ENCODE peak calls at places on chromosomes 4 and X, in ten cellular contexts. I is H9; C is ACHN; Z is NCI-H2171 treated with DMSO at 0.1 percent for 48 hours; K is activated CD4-positive, alpha-beta T cell treated with anti-CD3 and anti-CD28 coated beads, Interleukin-2, amount 50 U/mL, for 1 hour; N is T-helper 22 cell; J is GF-D8; S is stimulated activated CD4-positive, alpha-beta T cell treated with anti-CD3 and anti-CD28 coated beads, Interleukin-15, amount 100 ng/mL, for 48 hours; U is stomach; G is EH. Q is an unnamed sample.

GRCh38 chrX:123201720-123202119 is 17.6 kb downstream of the GRIA3 start:
- DNase-seq in J (no peak), U (no peak), S (no peak), N (no peak), K (no peak), G (peak), I (no peak), C (no peak), Z (no peak), Q (no peak)

GRCh38 chrX:132463411-132463810 is 25.4 kb downstream of the MBNL3 start:
- DNase-seq in N (no peak), G (peak), I (no peak), Z (no peak), U (no peak), C (no peak), S (peak), K (no peak), J (no peak), Q (no peak)

GRCh38 chr4:169720529-169720928 is 37.2 kb downstream of the HPF1 start:
- DNase-seq in I (no peak), J (no peak), C (no peak), U (no peak), S (no peak), K (no peak), Z (no peak), N (no peak), G (no peak), Q (no peak)

GRCh38 chr4:186021461-186022167 is 47.3 kb upstream of the TLR3 start:
- DNase-seq in I (peak), S (no peak), G (peak), C (peak), K (no peak), U (no peak), Z (peak), J (no peak), N (no peak), Q (no peak)

GRCh38 chr4:13710486-13710885 is 83.0 kb upstream of the BOD1L1 start:
- DNase-seq in S (no peak), Z (no peak), K (no peak), N (no peak), U (no peak), J (no peak), C (no peak), I (no peak), G (no peak), Q (no peak)

GRCh38 chr4:93084599-93085305 is 743.8 kb upstream of the ATOH1 start:
- DNase-seq in I (peak), G (no peak), N (no peak), K (no peak), U (no peak), C (no peak), S (no peak), J (no peak), Z (peak), Q (no peak)

GRCh38 chr4:8304827-8305695 is 35.5 kb downstream of the HTRA3 start:
- DNase-seq in S (no peak), G (no peak), N (no peak), I (no peak), J (no peak), Z (no peak), C (no peak), U (no peak), K (no peak), Q (no peak)

GRCh38 chr4:15656038-15656470 is 897 bp upstream of the FBXL5 start:
- DNase-seq in J (no peak), C (no peak), N (no peak), K (no peak), G (no peak), I (peak), Z (no peak), U (no peak), S (no peak), Q (no peak)

GRCh38 chrX:115957862-115958490 is 212.6 kb upstream of the AGTR2 start:
- DNase-seq in J (no peak), N (no peak), K (no peak), Z (peak), U (no peak), G (no peak), I (peak), S (no peak), C (no peak), Q (no peak)

GRCh38 chr4:159111417-159111816 is 8.5 kb downstream of the RAPGEF2 start:
- DNase-seq in Z (no peak), K (no peak), J (no peak), S (no peak), N (no peak), G (no peak), U (no peak), I (no peak), C (no peak), Q (no peak)

GRCh38 chr4:163331629-163332360 is 601 bp downstream of the NPY1R start:
- DNase-seq in Z (no peak), J (no peak), N (no peak), G (peak), K (no peak), C (peak), U (no peak), S (no peak), I (peak), Q (peak)

GRCh38 chrX:134753185-134754008 is 95.1 kb upstream of the PLAC1 start:
- DNase-seq in C (peak), K (no peak), N (no peak), G (peak), I (no peak), J (peak), U (no peak), Z (peak), S (no peak), Q (no peak)

GRCh38 chr4:102598102-102598758 is 97.1 kb downstream of the NFKB1 start:
- DNase-seq in U (no peak), C (no peak), K (no peak), I (no peak), S (no peak), N (no peak), J (no peak), G (peak), Z (no peak), Q (no peak)

GRCh38 chr4:61202638-61203495 is 2.7 kb downstream of the ADGRL3 start:
- DNase-seq in G (no peak), C (no peak), I (peak), N (no peak), K (no peak), U (no peak), Z (peak), J (no peak), S (no peak), Q (peak)

GRCh38 chr4:162323919-162324318 is 160.1 kb upstream of the FSTL5 start:
- DNase-seq in U (no peak), K (no peak), G (no peak), S (no peak), C (no peak), N (no peak), J (no peak), I (no peak), Z (no peak), Q (no peak)